ENCODE peak calls at places on chromosomes 2 and 18, in seven cellular contexts. H is mesendoderm, B is GM12865, Q is adrenal gland, N is SJSA1, T is cardiac muscle cell, C is testis. V is an unnamed sample.

GRCh38 chr2:120515759-120516295 is 169.9 kb downstream of the INHBB start:
- DNase-seq in H (no peak), B (no peak), Q (no peak), N (no peak), T (no peak), C (no peak), V (no peak)

GRCh38 chr2:142415461-142415860 is 284.6 kb upstream of the LRP1B start:
- DNase-seq in H (no peak), B (no peak), Q (no peak), N (no peak), T (no peak), C (no peak), V (no peak)

GRCh38 chr2:112691761-112692370 is 29.0 kb upstream of the NT5DC4 start:
- DNase-seq in H (no peak), B (peak), Q (no peak), N (no peak), T (no peak), C (no peak), V (peak)

GRCh38 chr2:10658041-10658913 is 31.5 kb downstream of the NOL10 start:
- DNase-seq in H (no peak), B (no peak), Q (no peak), N (peak), T (no peak), C (no peak), V (peak)

GRCh38 chr2:147665035-147665434 is 179.8 kb upstream of the ACVR2A start:
- DNase-seq in H (no peak), B (peak), Q (no peak), N (no peak), T (no peak), C (no peak), V (peak)

GRCh38 chr2:142778289-142778688 is 99.2 kb upstream of the KYNU start:
- DNase-seq in H (no peak), B (no peak), Q (no peak), N (no peak), T (no peak), C (no peak), V (no peak)

GRCh38 chr2:64914735-64915509 is 74.3 kb upstream of the SLC1A4 start:
- DNase-seq in H (no peak), B (peak), Q (no peak), N (no peak), T (no peak), C (peak), V (peak)

GRCh38 chr2:164151518-164151917 is 415.7 kb upstream of the FIGN start:
- DNase-seq in H (no peak), B (no peak), Q (no peak), N (no peak), T (no peak), C (no peak), V (no peak)

GRCh38 chr2:37829202-37829601 is 95.9 kb upstream of the RMDN2 start:
- DNase-seq in H (peak), B (peak), Q (peak), N (peak), T (no peak), C (no peak), V (peak)

GRCh38 chr2:183543731-183544130 is 419.5 kb downstream of the NUP35 start:
- DNase-seq in H (no peak), B (peak), Q (no peak), N (no peak), T (no peak), C (no peak), V (no peak)

GRCh38 chr2:44560352-44560751 is 198.6 kb downstream of the CAMKMT start:
- DNase-seq in H (no peak), B (peak), Q (peak), N (no peak), T (no peak), C (peak), V (peak)

GRCh38 chr2:196479350-196479749 is 160.2 kb upstream of the CCDC150 start:
- DNase-seq in H (no peak), B (no peak), Q (no peak), N (no peak), T (no peak), C (no peak), V (peak)

GRCh38 chr18:56028514-56028913 is 440.5 kb upstream of the TCF4 start:
- DNase-seq in H (no peak), B (no peak), Q (no peak), N (peak), T (no peak), C (no peak), V (peak)

GRCh38 chr18:75896865-75897264 is 469.4 kb upstream of the SMIM21 start:
- DNase-seq in H (peak), B (no peak), Q (no peak), N (peak), T (peak), C (no peak), V (no peak)

GRCh38 chr2:177172034-177172880 is 40.3 kb upstream of the HNRNPA3 start:
- DNase-seq in H (peak), B (no peak), Q (no peak), N (peak), T (no peak), C (no peak), V (peak)

GRCh38 chr18:72638353-72638752 is 94.2 kb upstream of the CBLN2 start:
- DNase-seq in H (no peak), B (no peak), Q (no peak), N (no peak), T (no peak), C (no peak), V (no peak)
- H3K4me3 ChIP-seq in H (no peak), B (no peak), Q (no peak), N (no peak), T (no peak), C (no peak), V (no peak)

GRCh38 chr18:446941-447560 is 53.5 kb downstream of the COLEC12 start:
- DNase-seq in H (no peak), B (no peak), Q (no peak), N (peak), T (no peak), C (no peak), V (peak)

GRCh38 chr18:452801-453200 is 47.7 kb downstream of the COLEC12 start:
- DNase-seq in H (no peak), B (no peak), Q (no peak), N (no peak), T (no peak), C (no peak), V (no peak)

GRCh38 chr18:453399-453798 is 47.1 kb downstream of the COLEC12 start:
- DNase-seq in H (no peak), B (no peak), Q (no peak), N (no peak), T (no peak), C (no peak), V (no peak)

GRCh38 chr18:448116-448515 is 52.4 kb downstream of the COLEC12 start:
- DNase-seq in H (no peak), B (no peak), Q (no peak), N (peak), T (no peak), C (no peak), V (no peak)

DNA sequence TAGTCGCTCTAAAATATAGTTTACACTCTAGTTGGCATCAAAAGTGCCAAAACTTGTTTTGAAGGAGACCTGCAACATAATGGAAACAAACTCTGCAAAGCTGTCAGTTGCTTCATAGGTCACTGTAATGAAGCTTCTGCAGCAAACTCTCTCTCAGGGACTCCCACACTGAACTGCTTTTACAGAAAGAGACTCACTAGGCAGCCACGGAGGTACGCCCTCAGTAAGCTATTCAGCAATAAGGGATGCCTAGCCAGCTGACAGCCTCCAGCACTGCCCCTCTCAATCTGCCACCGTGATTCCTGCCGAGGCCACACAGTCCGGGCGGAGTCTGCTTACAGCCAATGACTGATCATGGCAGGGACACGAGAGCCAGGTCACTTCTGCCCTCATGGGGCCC is 51.1 kb downstream of the COLEC12 start:
- DNase-seq in H (no peak), B (no peak), Q (no peak), N (peak), T (peak), C (no peak), V (no peak)
- H3K4me3 ChIP-seq in H (no peak), B (no peak), Q (no peak), N (no peak), T (no peak), C (no peak), V (no peak)

DNA sequence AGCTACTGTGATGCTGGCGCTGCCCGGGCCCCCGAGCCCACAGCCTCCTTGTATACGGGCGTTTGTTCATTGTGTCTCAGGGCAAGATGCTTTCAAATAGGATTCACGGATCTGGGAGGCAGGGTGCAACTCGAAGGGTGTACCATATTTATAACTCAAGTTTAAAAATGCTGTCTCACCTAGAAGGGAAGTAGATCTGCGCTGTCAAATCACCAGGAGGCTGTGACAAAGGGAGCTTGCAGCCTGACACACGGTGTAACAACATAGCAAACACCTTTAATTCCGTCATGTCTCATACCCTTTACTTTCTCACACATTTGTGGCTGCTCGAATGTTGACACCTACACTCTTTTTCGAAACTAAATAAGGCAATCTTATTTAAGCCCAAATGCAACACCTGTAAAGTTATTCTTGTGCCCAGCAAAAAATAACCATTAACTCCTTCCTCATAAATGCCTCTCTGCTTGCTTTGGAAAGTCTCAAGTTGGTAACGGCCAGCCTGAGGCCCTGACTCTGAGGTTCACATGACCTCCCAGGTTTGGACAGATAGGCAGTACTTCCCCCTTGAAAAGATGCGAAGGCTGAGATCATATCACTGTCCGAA is 11.7 kb downstream of the ZEB2 start:
- DNase-seq in H (no peak), B (no peak), Q (no peak), N (peak), T (no peak), C (no peak), V (peak)
- H3K4me3 ChIP-seq in H (no peak), B (no peak), Q (peak), N (no peak), T (no peak), C (no peak), V (peak)

GRCh38 chr2:32008811-32009478 is 1.9 kb downstream of the MEMO1 start:
- DNase-seq in H (no peak), B (peak), Q (no peak), N (peak), T (peak), C (peak), V (peak)

GRCh38 chr2:32003791-32004190 is 7.0 kb downstream of the MEMO1 start:
- DNase-seq in H (no peak), B (no peak), Q (no peak), N (no peak), T (no peak), C (no peak), V (no peak)

GRCh38 chr2:32009479-32010256 is 1.1 kb downstream of the MEMO1 start:
- DNase-seq in H (peak), B (peak), Q (peak), N (peak), T (peak), C (peak), V (peak)

GRCh38 chr2:32005371-32005976 is 5.3 kb downstream of the MEMO1 start:
- DNase-seq in H (no peak), B (no peak), Q (no peak), N (no peak), T (no peak), C (no peak), V (no peak)

GRCh38 chr2:32006992-32007391 is 3.8 kb downstream of the MEMO1 start:
- DNase-seq in H (no peak), B (no peak), Q (no peak), N (no peak), T (no peak), C (no peak), V (peak)
- H3K4me3 ChIP-seq in H (no peak), B (no peak), Q (no peak), N (no peak), T (no peak), C (no peak), V (no peak)

GRCh38 chr18:73774836-73775509 is 372.7 kb downstream of the FBXO15 start:
- DNase-seq in H (peak), B (no peak), Q (no peak), N (no peak), T (no peak), C (peak), V (no peak)
- H3K4me3 ChIP-seq in H (no peak), B (no peak), Q (no peak), N (no peak), T (no peak), C (no peak), V (no peak)

GRCh38 chr2:240894006-240894405 is 1.9 kb downstream of the MAB21L4 start:
- DNase-seq in H (peak), B (no peak), Q (no peak), N (no peak), T (no peak), C (no peak), V (peak)

GRCh38 chr2:240895656-240896388 is at the start of gene MAB21L4:
- DNase-seq in H (peak), B (no peak), Q (no peak), N (no peak), T (no peak), C (no peak), V (no peak)

GRCh38 chr2:240896394-240896793 is 438 bp upstream of the MAB21L4 start:
- DNase-seq in H (no peak), B (no peak), Q (no peak), N (no peak), T (no peak), C (no peak), V (no peak)

GRCh38 chr2:240893363-240893828 is 2.6 kb downstream of the MAB21L4 start:
- DNase-seq in H (peak), B (no peak), Q (no peak), N (peak), T (no peak), C (no peak), V (peak)

GRCh38 chr2:240894836-240895558 is 959 bp downstream of the MAB21L4 start:
- DNase-seq in H (no peak), B (no peak), Q (no peak), N (no peak), T (no peak), C (no peak), V (no peak)
- H3K4me3 ChIP-seq in H (no peak), B (no peak), Q (no peak), N (no peak), T (no peak), C (no peak), V (no peak)

GRCh38 chr2:234492687-234493086 is 4.2 kb downstream of the ARL4C start:
- DNase-seq in H (no peak), B (no peak), Q (no peak), N (no peak), T (no peak), C (no peak), V (no peak)
- H3K4me3 ChIP-seq in H (no peak), B (no peak), Q (no peak), N (no peak), T (peak), C (no peak), V (no peak)

GRCh38 chr2:240595381-240596079 is 9.0 kb downstream of the CAPN10 start:
- DNase-seq in H (peak), B (peak), Q (peak), N (no peak), T (peak), C (peak), V (peak)
- H3K4me3 ChIP-seq in H (no peak), B (no peak), Q (no peak), N (no peak), T (no peak), C (no peak), V (no peak)